ENCODE peak calls at places on chromosome 4, in six cellular contexts. C is iPS-NIHi11, D is NCI-H1930, F is EL, M is A172, S is T-helper 17 cell. X is an unnamed sample.

GRCh38 chr4:154314248-154314647 is 177.4 kb downstream of the DCHS2 start:
- DNase-seq in C (no peak), D (no peak), F (peak; percentile 4), M (peak; percentile 40), S (no peak), X (peak; percentile 24)

GRCh38 chr4:94739741-94740140 is 18.0 kb upstream of the BMPR1B start:
- DNase-seq in C (no peak), D (no peak), F (no peak), M (no peak), S (no peak), X (no peak)

GRCh38 chr4:10063544-10064300 is 42.4 kb upstream of the SLC2A9 start:
- DNase-seq in C (peak; percentile 48), D (peak; percentile 16), F (peak; percentile 52), M (peak; percentile 35), S (no peak), X (peak; percentile 86)

GRCh38 chr4:56206258-56206657 is 181.0 kb downstream of the AASDH start:
- DNase-seq in C (no peak), D (no peak), F (no peak), M (no peak), S (no peak), X (no peak)

GRCh38 chr4:123807187-123807586 is 410.6 kb downstream of the SPRY1 start:
- DNase-seq in C (no peak), D (no peak), F (no peak), M (no peak), S (no peak), X (no peak)

GRCh38 chr4:151325320-151326246 is at the start of gene SH3D19:
- DNase-seq in C (peak; percentile 75), D (no peak), F (peak; percentile 76), M (peak; percentile 60), S (no peak), X (peak; percentile 87)

GRCh38 chr4:1218892-1219552 is 29.9 kb downstream of the CTBP1 start:
- DNase-seq in C (no peak), D (no peak), F (no peak), M (no peak), S (no peak), X (no peak)

GRCh38 chr4:48974979-48975640 is 11.0 kb upstream of the CWH43 start:
- DNase-seq in C (no peak), D (no peak), F (no peak), M (no peak), S (no peak), X (no peak)

GRCh38 chr4:42627887-42628646 is 28.8 kb downstream of the ATP8A1 start:
- DNase-seq in C (no peak), D (no peak), F (no peak), M (no peak), S (no peak), X (no peak)